ENCODE peak calls at places on chromosome 1, in seven cellular contexts. I is AG08395, P is neuronal stem cell, D is fibroblast of lung, Z is breast epithelium, B is AML-193, F is fibroblast of the aortic adventitia. M is an unnamed sample.

GRCh38 chr1:67460648-67461500 is 30.7 kb upstream of the SERBP1 start:
- DNase-seq in B (no peak), Z (no peak), F (peak; percentile 19), I (peak; percentile 57), D (peak; percentile 19), P (no peak), M (no peak)

GRCh38 chr1:222347627-222348026 is 200.3 kb downstream of the HHIPL2 start:
- DNase-seq in I (no peak), D (no peak), Z (no peak), P (no peak), F (no peak), B (no peak), M (no peak)

GRCh38 chr1:31617917-31618746 is 643 bp downstream of the HCRTR1 start:
- DNase-seq in F (peak; percentile 22), Z (peak; percentile 32), B (no peak), D (peak; percentile 26), P (peak; percentile 78), I (peak; percentile 53), M (no peak)

GRCh38 chr1:207424570-207425131 is 29.5 kb upstream of the CR2 start:
- DNase-seq in B (no peak), Z (no peak), F (no peak), P (no peak), D (no peak), I (no peak), M (no peak)

GRCh38 chr1:30323352-30323751 is 400.0 kb downstream of the MATN1 start:
- DNase-seq in P (no peak), F (no peak), I (no peak), Z (no peak), B (no peak), D (no peak), M (no peak)

GRCh38 chr1:32651461-32652073 is 559 bp downstream of the RBBP4 start:
- DNase-seq in B (no peak), I (no peak), P (no peak), D (no peak), Z (no peak), F (no peak), M (no peak)

GRCh38 chr1:85220756-85221166 is 19.9 kb upstream of the SYDE2 start:
- DNase-seq in F (peak; percentile 58), B (no peak), P (no peak), I (no peak), D (peak; percentile 87), Z (no peak), M (peak; percentile 23)

GRCh38 chr1:40746344-40747090 is 37.1 kb upstream of the KCNQ4 start:
- DNase-seq in F (no peak), B (no peak), Z (no peak), I (no peak), P (no peak), D (no peak), M (no peak)

GRCh38 chr1:165075725-165076370 is 280.7 kb downstream of the LMX1A start:
- DNase-seq in I (peak; percentile 52), B (peak; percentile 4), Z (no peak), F (peak; percentile 33), D (peak; percentile 20), P (no peak), M (no peak)

GRCh38 chr1:20685099-20685662 is 24.0 kb upstream of the DDOST start:
- DNase-seq in B (no peak), D (no peak), I (no peak), Z (no peak), F (no peak), P (no peak), M (no peak)

GRCh38 chr1:19845166-19845954 is 30.3 kb upstream of the RNF186 start:
- DNase-seq in D (peak; percentile 55), P (no peak), Z (no peak), F (no peak), I (peak; percentile 11), B (no peak), M (no peak)

GRCh38 chr1:153536618-153537375 is 1.0 kb upstream of the S100A6 start:
- DNase-seq in D (no peak), I (no peak), F (no peak), B (no peak), Z (no peak), P (no peak), M (no peak)

GRCh38 chr1:216140650-216141547 is 282.3 kb downstream of the USH2A start:
- DNase-seq in P (no peak), I (no peak), F (peak; percentile 2), B (no peak), Z (no peak), D (peak; percentile 89), M (no peak)

GRCh38 chr1:97010865-97011264 is 289.3 kb downstream of the PTBP2 start:
- DNase-seq in I (no peak), P (no peak), D (no peak), Z (no peak), B (no peak), F (no peak), M (no peak)

M was measured in astrocyte.